ENCODE peak calls at places on chromosomes 2 and 18, in ten cellular contexts. F, O, Y, P, V, Q, G, D, U and E are unnamed samples.

GRCh38 chr2:11288431-11288830 is 56.0 kb downstream of the ROCK2 start:
- DNase-seq in V (no peak), Q (no peak), G (no peak), F (no peak), Y (no peak), O (no peak), U (no peak), D (no peak), P (no peak), E (no peak)

GRCh38 chr2:9844581-9844980 is 1.3 kb downstream of the TAF1B start:
- DNase-seq in Y (peak; percentile 57), G (no peak), P (no peak), D (peak; percentile 53), U (no peak), V (no peak), Q (peak; percentile 41), F (no peak), O (no peak), E (no peak)

GRCh38 chr2:43199492-43200481 is 26.6 kb downstream of the ZFP36L2 start:
- DNase-seq in Y (peak; percentile 84), O (peak; percentile 53), F (no peak), U (no peak), D (no peak), P (peak; percentile 85), G (no peak), V (no peak), Q (no peak), E (no peak)

GRCh38 chr2:379778-380177 is 91.9 kb upstream of the ALKAL2 start:
- DNase-seq in Y (no peak), Q (no peak), O (no peak), U (no peak), V (no peak), P (no peak), D (no peak), F (no peak), G (no peak), E (no peak)

GRCh38 chr2:24313744-24314632 is 46.3 kb downstream of the ITSN2 start:
- DNase-seq in V (no peak), U (no peak), Q (peak; percentile 20), D (peak; percentile 56), Y (peak; percentile 30), P (no peak), O (no peak), F (no peak), G (no peak), E (no peak)

GRCh38 chr2:173441222-173441621 is 86.5 kb downstream of the CDCA7 start:
- DNase-seq in O (no peak), D (peak; percentile 35), P (no peak), G (no peak), Y (no peak), F (no peak), U (no peak), V (no peak), Q (no peak), E (no peak)

GRCh38 chr2:191037351-191037750 is 23.4 kb upstream of the STAT1 start:
- DNase-seq in F (no peak), O (no peak), U (no peak), V (no peak), D (peak; percentile 28), Y (no peak), G (no peak), P (no peak), Q (no peak), E (no peak)

GRCh38 chr2:60710707-60711106 is 45.4 kb upstream of the PAPOLG start:
- DNase-seq in V (peak; percentile 64), O (peak; percentile 25), U (no peak), G (no peak), P (no peak), Y (no peak), F (no peak), Q (no peak), D (peak; percentile 74), E (no peak)

GRCh38 chr18:69951182-69951581 is 3.5 kb upstream of the CD226 start:
- DNase-seq in P (no peak), Y (no peak), G (no peak), F (no peak), D (peak; percentile 16), U (no peak), O (no peak), V (no peak), Q (no peak), E (no peak)

GRCh38 chr2:2808551-2809058 is 477.5 kb upstream of the MYT1L start:
- DNase-seq in D (no peak), O (no peak), F (no peak), P (no peak), Y (no peak), G (peak; percentile 45), V (no peak), Q (no peak), U (no peak), E (no peak)

GRCh38 chr2:156999657-157000056 is 257.8 kb upstream of the GALNT5 start:
- DNase-seq in V (no peak), D (no peak), U (no peak), P (no peak), G (no peak), Y (no peak), O (no peak), F (no peak), Q (no peak), E (no peak)

GRCh38 chr2:88067189-88067588 is 436 bp upstream of the SMYD1 start:
- DNase-seq in O (no peak), Y (no peak), P (no peak), G (no peak), Q (no peak), V (no peak), U (no peak), F (no peak), D (no peak), E (no peak)

GRCh38 chr18:78169487-78169886 is 810.1 kb upstream of the SALL3 start:
- DNase-seq in O (no peak), G (no peak), D (no peak), Q (no peak), U (no peak), P (no peak), Y (no peak), F (no peak), V (no peak), E (no peak)

GRCh38 chr18:74725690-74726089 is 128.0 kb downstream of the ZNF407 start:
- DNase-seq in F (no peak), Q (no peak), O (no peak), D (no peak), U (no peak), P (no peak), Y (no peak), G (no peak), V (no peak), E (no peak)

GRCh38 chr18:74722237-74722636 is 124.6 kb downstream of the ZNF407 start:
- DNase-seq in F (peak; percentile 16), D (peak; percentile 62), Y (peak; percentile 35), U (no peak), G (no peak), P (no peak), O (no peak), V (no peak), Q (no peak), E (no peak)

GRCh38 chr18:74728586-74728985 is 130.9 kb downstream of the ZNF407 start:
- DNase-seq in U (no peak), G (no peak), F (no peak), V (no peak), D (no peak), O (no peak), Q (no peak), P (no peak), Y (no peak), E (no peak)

GRCh38 chr18:74718312-74718711 is 120.6 kb downstream of the ZNF407 start:
- DNase-seq in G (no peak), Q (no peak), D (no peak), U (no peak), P (no peak), F (no peak), Y (no peak), V (no peak), O (no peak), E (no peak)

GRCh38 chr18:74724186-74724585 is 126.5 kb downstream of the ZNF407 start:
- DNase-seq in Q (no peak), D (peak; percentile 81), V (no peak), G (no peak), F (peak; percentile 42), Y (no peak), O (no peak), U (no peak), P (no peak), E (no peak)
- H3K27me3 ChIP-seq in Q (no peaks in the 10 kb centered on the region), D (no peaks in the 10 kb centered on the region), V (no peaks in the 10 kb centered on the region), G (no peaks in the 10 kb centered on the region), F (no peaks in the 10 kb centered on the region), Y (no peaks in the 10 kb centered on the region), O (no peaks in the 10 kb centered on the region), U (no peaks in the 10 kb centered on the region), P (no peaks in the 10 kb centered on the region), E (no peaks in the 10 kb centered on the region)

DNA sequence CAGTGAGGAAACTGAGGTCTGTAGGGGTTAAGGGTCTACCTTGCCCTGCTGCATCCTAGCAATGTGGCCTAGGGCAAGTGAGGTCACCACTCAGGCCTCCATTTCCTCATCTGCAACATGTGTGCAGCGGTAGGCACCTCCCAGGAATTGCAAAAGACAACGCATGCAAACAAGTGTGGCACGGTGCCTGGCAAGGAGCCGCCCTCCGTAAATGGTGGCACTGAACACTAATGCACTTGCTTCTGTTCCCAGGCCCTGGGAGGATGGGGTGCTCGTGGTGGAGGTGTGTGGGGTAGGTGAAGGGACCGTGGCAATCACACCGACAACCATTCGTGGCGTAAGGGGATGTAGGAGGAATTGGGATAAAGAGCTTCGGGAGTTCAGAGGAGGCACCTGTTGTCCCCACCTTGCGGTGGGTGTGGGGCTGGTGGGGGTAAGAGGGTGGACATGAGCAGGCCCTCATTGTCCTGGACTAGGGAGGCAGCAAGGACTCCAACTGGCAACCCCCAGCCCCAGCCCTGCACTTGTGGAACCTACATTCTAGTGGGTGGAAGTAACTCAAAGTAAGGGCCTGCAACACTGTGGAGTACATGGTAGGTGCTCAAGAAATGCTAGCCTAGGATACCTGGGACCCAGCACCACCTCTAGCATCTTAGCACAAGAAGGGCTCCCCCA is 26.0 kb downstream of the ATOH8 start:
- DNase-seq in D (peak; percentile 40), F (peak; percentile 76), G (peak; percentile 45), V (no peak), P (no peak), O (no peak), Q (no peak), Y (no peak), U (peak; percentile 73), E (peak; percentile 46)
- H3K4me3 ChIP-seq in D (no peak overlapping the region), F (no peak overlapping the region), G (no peak overlapping the region), V (no peak overlapping the region), P (no peak overlapping the region), O (no peak overlapping the region), Q (no peak overlapping the region), Y (no peak overlapping the region), U (no peak overlapping the region), E (no peak overlapping the region)

GRCh38 chr2:19804861-19805260 is 96.9 kb downstream of the TTC32 start:
- DNase-seq in G (no peak), D (no peak), Q (no peak), V (no peak), F (no peak), Y (no peak), U (no peak), O (no peak), P (no peak), E (no peak)
- H3K27me3 ChIP-seq in G (no peaks in the 10 kb centered on the region), D (no peaks in the 10 kb centered on the region), Q (no peaks in the 10 kb centered on the region), V (no peaks in the 10 kb centered on the region), F (no peaks in the 10 kb centered on the region), Y (no peaks in the 10 kb centered on the region), U (no peaks in the 10 kb centered on the region), O (no peaks in the 10 kb centered on the region), P (no peaks in the 10 kb centered on the region), E (no peaks in the 10 kb centered on the region)

DNA sequence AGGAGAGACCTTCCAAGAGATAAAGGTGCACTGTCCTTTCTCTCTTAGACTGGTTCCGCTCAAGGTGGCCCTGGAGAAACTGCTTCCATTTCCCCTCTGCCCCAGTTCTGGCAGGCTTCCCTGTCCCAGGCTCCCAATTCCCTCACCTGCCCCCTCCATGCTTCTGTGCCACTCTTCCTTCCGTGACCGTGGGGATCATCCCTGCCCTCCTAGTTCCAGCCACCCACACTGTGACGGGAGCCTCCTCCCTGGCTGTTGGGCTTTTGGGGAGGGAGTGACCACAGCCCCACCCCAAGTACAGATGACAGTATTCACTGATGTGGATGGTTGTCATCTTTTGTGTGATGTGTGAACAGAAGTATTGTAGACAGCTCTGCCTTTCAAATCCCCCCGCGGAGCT is 2.8 kb downstream of the IMPA2 start:
- DNase-seq in Q (no peak), F (no peak), G (no peak), V (peak; percentile 56), P (no peak), Y (no peak), O (no peak), D (no peak), U (no peak), E (no peak)
- H3K4me3 ChIP-seq in Q (no peak overlapping the region), F (no peak overlapping the region), G (no peak overlapping the region), V (no peak overlapping the region), P (no peak overlapping the region), Y (no peak overlapping the region), O (peak overlapping the region; percentile 99), D (no peak overlapping the region), U (no peak overlapping the region), E (no peak overlapping the region)